ENCODE peak calls at places on chromosomes 12 and 14, in four cellular contexts. Y is Daoy, E is choroid plexus epithelial cell, Z is A549. S is an unnamed sample.

GRCh38 chr12:24478254-24478653 is 470.6 kb downstream of the BCAT1 start:
- DNase-seq in Y (no peak), E (no peak), Z (no peak), S (no peak)

GRCh38 chr12:125069616-125070015 is 4.4 kb downstream of the AACS start:
- DNase-seq in Y (no peak), E (no peak), Z (no peak), S (no peak)

GRCh38 chr14:24918822-24919221 is 131.1 kb downstream of the STXBP6 start:
- DNase-seq in Y (no peak), E (no peak), Z (no peak), S (no peak)

GRCh38 chr12:124740691-124741137 is 123.0 kb downstream of the SCARB1 start:
- DNase-seq in Y (peak), E (peak), Z (no peak), S (peak)

GRCh38 chr14:76908834-76909233 is 82.6 kb downstream of the LRRC74A start:
- DNase-seq in Y (no peak), E (no peak), Z (no peak), S (no peak)

GRCh38 chr12:6434205-6435180 is 10.3 kb upstream of the CD27 start:
- DNase-seq in Y (no peak), E (no peak), Z (no peak), S (peak)

GRCh38 chr14:64191756-64192155 is 102.4 kb downstream of the ESR2 start:
- DNase-seq in Y (peak), E (peak), Z (no peak), S (peak)

GRCh38 chr12:15956010-15956409 is 44.9 kb downstream of the DERA start:
- DNase-seq in Y (no peak), E (no peak), Z (no peak), S (no peak)

GRCh38 chr14:58299665-58300202 is 1.4 kb downstream of the ARID4A start:
- DNase-seq in Y (peak), E (peak), Z (no peak), S (peak)

GRCh38 chr14:68669101-68669500 is 123.8 kb downstream of the ZFP36L1 start:
- DNase-seq in Y (no peak), E (no peak), Z (no peak), S (no peak)

GRCh38 chr12:25811656-25812126 is 146.8 kb upstream of the RASSF8 start:
- DNase-seq in Y (peak), E (peak), Z (peak), S (peak)